ENCODE peak calls at places on chromosome 11, in five cellular contexts. One of them, this sample, is unnamed.

GRCh38 chr11:57646221-57646620 is 3.5 kb downstream of the YPEL4 start:
- DNase-seq in activated CD8-positive, alpha-beta memory T cell treated with anti-CD3 and anti-CD28 coated beads, Interleukin-2, amount 50 U/mL, for 48 hours: no peak
- DNase-seq in uterus: no peak
- DNase-seq in non-pigmented ciliary epithelial cell: no peak
- DNase-seq in vagina: no peak
- DNase-seq in this sample: no peak

GRCh38 chr11:94305146-94305545 is 766 bp downstream of the IZUMO1R start:
- DNase-seq in activated CD8-positive, alpha-beta memory T cell treated with anti-CD3 and anti-CD28 coated beads, Interleukin-2, amount 50 U/mL, for 48 hours: no peak
- DNase-seq in uterus: peak
- DNase-seq in non-pigmented ciliary epithelial cell: no peak
- DNase-seq in vagina: no peak
- DNase-seq in this sample: no peak

GRCh38 chr11:121591405-121592033 is 138.8 kb upstream of the SORL1-AS1 start:
- DNase-seq in activated CD8-positive, alpha-beta memory T cell treated with anti-CD3 and anti-CD28 coated beads, Interleukin-2, amount 50 U/mL, for 48 hours: peak
- DNase-seq in uterus: peak
- DNase-seq in non-pigmented ciliary epithelial cell: peak
- DNase-seq in vagina: no peak
- DNase-seq in this sample: peak

GRCh38 chr11:17544181-17544622 is at the start of gene USH1C:
- DNase-seq in activated CD8-positive, alpha-beta memory T cell treated with anti-CD3 and anti-CD28 coated beads, Interleukin-2, amount 50 U/mL, for 48 hours: peak
- DNase-seq in uterus: no peak
- DNase-seq in non-pigmented ciliary epithelial cell: no peak
- DNase-seq in vagina: no peak
- DNase-seq in this sample: no peak

GRCh38 chr11:11973361-11973800 is 35.0 kb downstream of the DKK3 start:
- DNase-seq in activated CD8-positive, alpha-beta memory T cell treated with anti-CD3 and anti-CD28 coated beads, Interleukin-2, amount 50 U/mL, for 48 hours: no peak
- DNase-seq in uterus: peak
- DNase-seq in non-pigmented ciliary epithelial cell: no peak
- DNase-seq in vagina: no peak
- DNase-seq in this sample: no peak

GRCh38 chr11:46723359-46723680 is 4.3 kb downstream of the F2 start:
- DNase-seq in activated CD8-positive, alpha-beta memory T cell treated with anti-CD3 and anti-CD28 coated beads, Interleukin-2, amount 50 U/mL, for 48 hours: no peak
- DNase-seq in uterus: no peak
- DNase-seq in non-pigmented ciliary epithelial cell: no peak
- DNase-seq in vagina: no peak
- DNase-seq in this sample: no peak

GRCh38 chr11:131498631-131499053 is 128.2 kb downstream of the NTM start:
- DNase-seq in activated CD8-positive, alpha-beta memory T cell treated with anti-CD3 and anti-CD28 coated beads, Interleukin-2, amount 50 U/mL, for 48 hours: no peak
- DNase-seq in uterus: no peak
- DNase-seq in non-pigmented ciliary epithelial cell: no peak
- DNase-seq in vagina: no peak
- DNase-seq in this sample: no peak

GRCh38 chr11:116257092-116257491 is 515.7 kb downstream of the BUD13 start:
- DNase-seq in activated CD8-positive, alpha-beta memory T cell treated with anti-CD3 and anti-CD28 coated beads, Interleukin-2, amount 50 U/mL, for 48 hours: no peak
- DNase-seq in uterus: no peak
- DNase-seq in non-pigmented ciliary epithelial cell: no peak
- DNase-seq in vagina: no peak
- DNase-seq in this sample: no peak

GRCh38 chr11:47948137-47948536 is 32.2 kb upstream of the PTPRJ start:
- DNase-seq in activated CD8-positive, alpha-beta memory T cell treated with anti-CD3 and anti-CD28 coated beads, Interleukin-2, amount 50 U/mL, for 48 hours: no peak
- DNase-seq in uterus: no peak
- DNase-seq in non-pigmented ciliary epithelial cell: no peak
- DNase-seq in vagina: no peak
- DNase-seq in this sample: no peak

GRCh38 chr11:57460756-57461749 is 725 bp downstream of the RTN4RL2 start:
- DNase-seq in activated CD8-positive, alpha-beta memory T cell treated with anti-CD3 and anti-CD28 coated beads, Interleukin-2, amount 50 U/mL, for 48 hours: peak
- DNase-seq in uterus: no peak
- DNase-seq in non-pigmented ciliary epithelial cell: no peak
- DNase-seq in vagina: no peak
- DNase-seq in this sample: no peak

GRCh38 chr11:102757823-102758549 is 22.4 kb downstream of the MMP10 start:
- DNase-seq in activated CD8-positive, alpha-beta memory T cell treated with anti-CD3 and anti-CD28 coated beads, Interleukin-2, amount 50 U/mL, for 48 hours: no peak
- DNase-seq in uterus: no peak
- DNase-seq in non-pigmented ciliary epithelial cell: peak
- DNase-seq in vagina: no peak
- DNase-seq in this sample: peak

GRCh38 chr11:107282195-107282594 is 175.4 kb downstream of the CWF19L2 start:
- DNase-seq in activated CD8-positive, alpha-beta memory T cell treated with anti-CD3 and anti-CD28 coated beads, Interleukin-2, amount 50 U/mL, for 48 hours: no peak
- DNase-seq in uterus: no peak
- DNase-seq in non-pigmented ciliary epithelial cell: no peak
- DNase-seq in vagina: no peak
- DNase-seq in this sample: no peak

GRCh38 chr11:106070606-106071005 is 6.5 kb downstream of the KBTBD3 start:
- DNase-seq in activated CD8-positive, alpha-beta memory T cell treated with anti-CD3 and anti-CD28 coated beads, Interleukin-2, amount 50 U/mL, for 48 hours: no peak
- DNase-seq in uterus: no peak
- DNase-seq in non-pigmented ciliary epithelial cell: no peak
- DNase-seq in vagina: no peak
- DNase-seq in this sample: no peak

GRCh38 chr11:66851698-66852465 is 5.0 kb upstream of the LRFN4 start:
- DNase-seq in activated CD8-positive, alpha-beta memory T cell treated with anti-CD3 and anti-CD28 coated beads, Interleukin-2, amount 50 U/mL, for 48 hours: no peak
- DNase-seq in uterus: no peak
- DNase-seq in non-pigmented ciliary epithelial cell: no peak
- DNase-seq in vagina: no peak
- DNase-seq in this sample: no peak

GRCh38 chr11:27525824-27526516 is 19.4 kb upstream of the LIN7C start:
- DNase-seq in activated CD8-positive, alpha-beta memory T cell treated with anti-CD3 and anti-CD28 coated beads, Interleukin-2, amount 50 U/mL, for 48 hours: no peak
- DNase-seq in uterus: no peak
- DNase-seq in non-pigmented ciliary epithelial cell: no peak
- DNase-seq in vagina: no peak
- DNase-seq in this sample: no peak

GRCh38 chr11:62555464-62556092 is 9.0 kb upstream of the AHNAK start:
- DNase-seq in activated CD8-positive, alpha-beta memory T cell treated with anti-CD3 and anti-CD28 coated beads, Interleukin-2, amount 50 U/mL, for 48 hours: peak
- DNase-seq in uterus: no peak
- DNase-seq in non-pigmented ciliary epithelial cell: no peak
- DNase-seq in vagina: no peak
- DNase-seq in this sample: no peak

GRCh38 chr11:26753738-26754504 is 32.1 kb upstream of the SLC5A12 start:
- DNase-seq in activated CD8-positive, alpha-beta memory T cell treated with anti-CD3 and anti-CD28 coated beads, Interleukin-2, amount 50 U/mL, for 48 hours: no peak
- DNase-seq in uterus: peak
- DNase-seq in non-pigmented ciliary epithelial cell: peak
- DNase-seq in vagina: no peak
- DNase-seq in this sample: peak

GRCh38 chr11:75100314-75100713 is 3.6 kb upstream of the OR2AT4 start:
- DNase-seq in activated CD8-positive, alpha-beta memory T cell treated with anti-CD3 and anti-CD28 coated beads, Interleukin-2, amount 50 U/mL, for 48 hours: peak
- DNase-seq in uterus: no peak
- DNase-seq in non-pigmented ciliary epithelial cell: no peak
- DNase-seq in vagina: no peak
- DNase-seq in this sample: no peak

GRCh38 chr11:13009921-13010736 is 1.0 kb downstream of the RASSF10 start:
- DNase-seq in activated CD8-positive, alpha-beta memory T cell treated with anti-CD3 and anti-CD28 coated beads, Interleukin-2, amount 50 U/mL, for 48 hours: no peak
- DNase-seq in uterus: no peak
- DNase-seq in non-pigmented ciliary epithelial cell: no peak
- DNase-seq in vagina: no peak
- DNase-seq in this sample: no peak

GRCh38 chr11:115912484-115912945 is 408.3 kb upstream of the CADM1 start:
- DNase-seq in activated CD8-positive, alpha-beta memory T cell treated with anti-CD3 and anti-CD28 coated beads, Interleukin-2, amount 50 U/mL, for 48 hours: no peak
- DNase-seq in uterus: no peak
- DNase-seq in non-pigmented ciliary epithelial cell: no peak
- DNase-seq in vagina: no peak
- DNase-seq in this sample: no peak

GRCh38 chr11:69337211-69337721 is 43.3 kb downstream of the MYEOV start:
- DNase-seq in activated CD8-positive, alpha-beta memory T cell treated with anti-CD3 and anti-CD28 coated beads, Interleukin-2, amount 50 U/mL, for 48 hours: peak
- DNase-seq in uterus: no peak
- DNase-seq in non-pigmented ciliary epithelial cell: peak
- DNase-seq in vagina: peak
- DNase-seq in this sample: no peak

GRCh38 chr11:99277281-99277680 is 256.5 kb downstream of the CNTN5 start:
- DNase-seq in activated CD8-positive, alpha-beta memory T cell treated with anti-CD3 and anti-CD28 coated beads, Interleukin-2, amount 50 U/mL, for 48 hours: no peak
- DNase-seq in uterus: no peak
- DNase-seq in non-pigmented ciliary epithelial cell: no peak
- DNase-seq in vagina: no peak
- DNase-seq in this sample: no peak

GRCh38 chr11:116224154-116224888 is 548.5 kb downstream of the BUD13 start:
- DNase-seq in activated CD8-positive, alpha-beta memory T cell treated with anti-CD3 and anti-CD28 coated beads, Interleukin-2, amount 50 U/mL, for 48 hours: peak
- DNase-seq in uterus: peak
- DNase-seq in non-pigmented ciliary epithelial cell: no peak
- DNase-seq in vagina: no peak
- DNase-seq in this sample: no peak

GRCh38 chr11:102712140-102712539 is 6.6 kb upstream of the MMP27 start:
- DNase-seq in activated CD8-positive, alpha-beta memory T cell treated with anti-CD3 and anti-CD28 coated beads, Interleukin-2, amount 50 U/mL, for 48 hours: no peak
- DNase-seq in uterus: no peak
- DNase-seq in non-pigmented ciliary epithelial cell: no peak
- DNase-seq in vagina: no peak
- DNase-seq in this sample: no peak

GRCh38 chr11:117189191-117189940 is 9.8 kb upstream of the TAGLN start:
- DNase-seq in activated CD8-positive, alpha-beta memory T cell treated with anti-CD3 and anti-CD28 coated beads, Interleukin-2, amount 50 U/mL, for 48 hours: peak
- DNase-seq in uterus: peak
- DNase-seq in non-pigmented ciliary epithelial cell: no peak
- DNase-seq in vagina: no peak
- DNase-seq in this sample: no peak

GRCh38 chr11:70503201-70503877 is 105.0 kb downstream of the CTTN start:
- DNase-seq in activated CD8-positive, alpha-beta memory T cell treated with anti-CD3 and anti-CD28 coated beads, Interleukin-2, amount 50 U/mL, for 48 hours: no peak
- DNase-seq in uterus: no peak
- DNase-seq in non-pigmented ciliary epithelial cell: no peak
- DNase-seq in vagina: no peak
- DNase-seq in this sample: no peak

GRCh38 chr11:128424867-128425285 is 162.5 kb downstream of the ETS1 start:
- DNase-seq in activated CD8-positive, alpha-beta memory T cell treated with anti-CD3 and anti-CD28 coated beads, Interleukin-2, amount 50 U/mL, for 48 hours: no peak
- DNase-seq in uterus: peak
- DNase-seq in non-pigmented ciliary epithelial cell: no peak
- DNase-seq in vagina: no peak
- DNase-seq in this sample: no peak

GRCh38 chr11:124518900-124519541 is 24.4 kb downstream of the OR8B12 start:
- DNase-seq in activated CD8-positive, alpha-beta memory T cell treated with anti-CD3 and anti-CD28 coated beads, Interleukin-2, amount 50 U/mL, for 48 hours: no peak
- DNase-seq in uterus: no peak
- DNase-seq in non-pigmented ciliary epithelial cell: no peak
- DNase-seq in vagina: no peak
- DNase-seq in this sample: no peak

GRCh38 chr11:117618956-117619355 is 178.1 kb downstream of the DSCAML1 start:
- DNase-seq in activated CD8-positive, alpha-beta memory T cell treated with anti-CD3 and anti-CD28 coated beads, Interleukin-2, amount 50 U/mL, for 48 hours: no peak
- DNase-seq in uterus: no peak
- DNase-seq in non-pigmented ciliary epithelial cell: no peak
- DNase-seq in vagina: no peak
- DNase-seq in this sample: no peak

GRCh38 chr11:62061356-62062222 is 62.2 kb upstream of the INCENP start:
- DNase-seq in activated CD8-positive, alpha-beta memory T cell treated with anti-CD3 and anti-CD28 coated beads, Interleukin-2, amount 50 U/mL, for 48 hours: no peak
- DNase-seq in uterus: no peak
- DNase-seq in non-pigmented ciliary epithelial cell: no peak
- DNase-seq in vagina: no peak
- DNase-seq in this sample: no peak

GRCh38 chr11:122601131-122602125 is 54.1 kb upstream of the UBASH3B start:
- DNase-seq in activated CD8-positive, alpha-beta memory T cell treated with anti-CD3 and anti-CD28 coated beads, Interleukin-2, amount 50 U/mL, for 48 hours: no peak
- DNase-seq in uterus: peak
- DNase-seq in non-pigmented ciliary epithelial cell: peak
- DNase-seq in vagina: no peak
- DNase-seq in this sample: peak

GRCh38 chr11:12242926-12243325 is 132.5 kb downstream of the MICAL2 start:
- DNase-seq in activated CD8-positive, alpha-beta memory T cell treated with anti-CD3 and anti-CD28 coated beads, Interleukin-2, amount 50 U/mL, for 48 hours: no peak
- DNase-seq in uterus: no peak
- DNase-seq in non-pigmented ciliary epithelial cell: no peak
- DNase-seq in vagina: no peak
- DNase-seq in this sample: no peak

GRCh38 chr11:78190871-78191538 is 2.3 kb downstream of the USP35 start:
- DNase-seq in activated CD8-positive, alpha-beta memory T cell treated with anti-CD3 and anti-CD28 coated beads, Interleukin-2, amount 50 U/mL, for 48 hours: no peak
- DNase-seq in uterus: no peak
- DNase-seq in non-pigmented ciliary epithelial cell: no peak
- DNase-seq in vagina: no peak
- DNase-seq in this sample: no peak

GRCh38 chr11:34850339-34850738 is 65.8 kb downstream of the APIP start:
- DNase-seq in activated CD8-positive, alpha-beta memory T cell treated with anti-CD3 and anti-CD28 coated beads, Interleukin-2, amount 50 U/mL, for 48 hours: no peak
- DNase-seq in uterus: no peak
- DNase-seq in non-pigmented ciliary epithelial cell: no peak
- DNase-seq in vagina: no peak
- DNase-seq in this sample: no peak

GRCh38 chr11:128407962-128408361 is 179.4 kb downstream of the ETS1 start:
- DNase-seq in activated CD8-positive, alpha-beta memory T cell treated with anti-CD3 and anti-CD28 coated beads, Interleukin-2, amount 50 U/mL, for 48 hours: no peak
- DNase-seq in uterus: no peak
- DNase-seq in non-pigmented ciliary epithelial cell: peak
- DNase-seq in vagina: no peak
- DNase-seq in this sample: peak

GRCh38 chr11:680476-680875 is 14.5 kb downstream of the DEAF1 start:
- DNase-seq in activated CD8-positive, alpha-beta memory T cell treated with anti-CD3 and anti-CD28 coated beads, Interleukin-2, amount 50 U/mL, for 48 hours: no peak
- DNase-seq in uterus: no peak
- DNase-seq in non-pigmented ciliary epithelial cell: no peak
- DNase-seq in vagina: no peak
- DNase-seq in this sample: no peak

GRCh38 chr11:117143390-117143789 is 697 bp upstream of the PAFAH1B2 start:
- DNase-seq in activated CD8-positive, alpha-beta memory T cell treated with anti-CD3 and anti-CD28 coated beads, Interleukin-2, amount 50 U/mL, for 48 hours: peak
- DNase-seq in uterus: peak
- DNase-seq in non-pigmented ciliary epithelial cell: no peak
- DNase-seq in vagina: no peak
- DNase-seq in this sample: no peak

GRCh38 chr11:76151561-76152085 is 54.7 kb downstream of the WNT11 start:
- DNase-seq in activated CD8-positive, alpha-beta memory T cell treated with anti-CD3 and anti-CD28 coated beads, Interleukin-2, amount 50 U/mL, for 48 hours: no peak
- DNase-seq in uterus: no peak
- DNase-seq in non-pigmented ciliary epithelial cell: no peak
- DNase-seq in vagina: no peak
- DNase-seq in this sample: no peak

GRCh38 chr11:46281374-46281831 is 3.9 kb downstream of the CREB3L1 start:
- DNase-seq in activated CD8-positive, alpha-beta memory T cell treated with anti-CD3 and anti-CD28 coated beads, Interleukin-2, amount 50 U/mL, for 48 hours: no peak
- DNase-seq in uterus: peak
- DNase-seq in non-pigmented ciliary epithelial cell: no peak
- DNase-seq in vagina: no peak
- DNase-seq in this sample: no peak

This sample was measured in AG09309.